ENCODE peak calls at places on chromosomes 11 and 22, in seven cellular contexts. One of them, this sample, is unnamed.

GRCh38 chr22:41288245-41288946 is 2.4 kb upstream of the RANGAP1 start:
- DNase-seq in head of caudate nucleus: no peak
- DNase-seq in stimulated activated naive CD4-positive, alpha-beta T cell: no peak
- DNase-seq in stimulated activated CD4-positive, alpha-beta T cell treated with anti-CD3 and anti-CD28 coated beads, Interleukin-2, amount 100 ng/mL, for 48 hours: no peak
- DNase-seq in substantia nigra: no peak
- DNase-seq in amygdala: no peak
- DNase-seq in activated T-cell treated with anti-CD3 and anti-CD28 coated beads, Interleukin-2, amount 50 U/mL, for 48 hours: no peak
- DNase-seq in this sample: no peak

GRCh38 chr11:44565746-44566558 is 489 bp downstream of the CD82 start:
- DNase-seq in head of caudate nucleus: no peak
- DNase-seq in stimulated activated naive CD4-positive, alpha-beta T cell: no peak
- DNase-seq in stimulated activated CD4-positive, alpha-beta T cell treated with anti-CD3 and anti-CD28 coated beads, Interleukin-2, amount 100 ng/mL, for 48 hours: no peak
- DNase-seq in substantia nigra: no peak
- DNase-seq in amygdala: no peak
- DNase-seq in activated T-cell treated with anti-CD3 and anti-CD28 coated beads, Interleukin-2, amount 50 U/mL, for 48 hours: peak; percentile 34
- DNase-seq in this sample: no peak

GRCh38 chr11:34629711-34630110 is 8.8 kb downstream of the EHF start:
- DNase-seq in head of caudate nucleus: no peak
- DNase-seq in stimulated activated naive CD4-positive, alpha-beta T cell: no peak
- DNase-seq in stimulated activated CD4-positive, alpha-beta T cell treated with anti-CD3 and anti-CD28 coated beads, Interleukin-2, amount 100 ng/mL, for 48 hours: no peak
- DNase-seq in substantia nigra: no peak
- DNase-seq in amygdala: no peak
- DNase-seq in activated T-cell treated with anti-CD3 and anti-CD28 coated beads, Interleukin-2, amount 50 U/mL, for 48 hours: no peak
- DNase-seq in this sample: no peak

GRCh38 chr11:69125861-69126260 is 29.9 kb upstream of the SMIM38 start:
- DNase-seq in head of caudate nucleus: no peak
- DNase-seq in stimulated activated naive CD4-positive, alpha-beta T cell: no peak
- DNase-seq in stimulated activated CD4-positive, alpha-beta T cell treated with anti-CD3 and anti-CD28 coated beads, Interleukin-2, amount 100 ng/mL, for 48 hours: no peak
- DNase-seq in substantia nigra: no peak
- DNase-seq in amygdala: no peak
- DNase-seq in activated T-cell treated with anti-CD3 and anti-CD28 coated beads, Interleukin-2, amount 50 U/mL, for 48 hours: no peak
- DNase-seq in this sample: no peak

GRCh38 chr22:25494774-25495173 is 69.7 kb upstream of the GRK3 start:
- DNase-seq in head of caudate nucleus: no peak
- DNase-seq in stimulated activated naive CD4-positive, alpha-beta T cell: no peak
- DNase-seq in stimulated activated CD4-positive, alpha-beta T cell treated with anti-CD3 and anti-CD28 coated beads, Interleukin-2, amount 100 ng/mL, for 48 hours: no peak
- DNase-seq in substantia nigra: no peak
- DNase-seq in amygdala: no peak
- DNase-seq in activated T-cell treated with anti-CD3 and anti-CD28 coated beads, Interleukin-2, amount 50 U/mL, for 48 hours: no peak
- DNase-seq in this sample: no peak

GRCh38 chr11:11612439-11612838 is 9.4 kb downstream of the GALNT18 start:
- DNase-seq in head of caudate nucleus: no peak
- DNase-seq in stimulated activated naive CD4-positive, alpha-beta T cell: no peak
- DNase-seq in stimulated activated CD4-positive, alpha-beta T cell treated with anti-CD3 and anti-CD28 coated beads, Interleukin-2, amount 100 ng/mL, for 48 hours: no peak
- DNase-seq in substantia nigra: no peak
- DNase-seq in amygdala: no peak
- DNase-seq in activated T-cell treated with anti-CD3 and anti-CD28 coated beads, Interleukin-2, amount 50 U/mL, for 48 hours: no peak
- DNase-seq in this sample: no peak

GRCh38 chr11:91984033-91984568 is 240.5 kb upstream of the FAT3 start:
- DNase-seq in head of caudate nucleus: no peak
- DNase-seq in stimulated activated naive CD4-positive, alpha-beta T cell: no peak
- DNase-seq in stimulated activated CD4-positive, alpha-beta T cell treated with anti-CD3 and anti-CD28 coated beads, Interleukin-2, amount 100 ng/mL, for 48 hours: no peak
- DNase-seq in substantia nigra: no peak
- DNase-seq in amygdala: no peak
- DNase-seq in activated T-cell treated with anti-CD3 and anti-CD28 coated beads, Interleukin-2, amount 50 U/mL, for 48 hours: no peak
- DNase-seq in this sample: no peak

GRCh38 chr11:83677730-83678129 is 391.6 kb upstream of the CCDC90B start:
- DNase-seq in head of caudate nucleus: no peak
- DNase-seq in stimulated activated naive CD4-positive, alpha-beta T cell: no peak
- DNase-seq in stimulated activated CD4-positive, alpha-beta T cell treated with anti-CD3 and anti-CD28 coated beads, Interleukin-2, amount 100 ng/mL, for 48 hours: no peak
- DNase-seq in substantia nigra: no peak
- DNase-seq in amygdala: no peak
- DNase-seq in activated T-cell treated with anti-CD3 and anti-CD28 coated beads, Interleukin-2, amount 50 U/mL, for 48 hours: no peak
- DNase-seq in this sample: no peak

GRCh38 chr22:46537221-46537945 is at the start of gene CELSR1:
- DNase-seq in head of caudate nucleus: no peak
- DNase-seq in stimulated activated naive CD4-positive, alpha-beta T cell: no peak
- DNase-seq in stimulated activated CD4-positive, alpha-beta T cell treated with anti-CD3 and anti-CD28 coated beads, Interleukin-2, amount 100 ng/mL, for 48 hours: no peak
- DNase-seq in substantia nigra: no peak
- DNase-seq in amygdala: no peak
- DNase-seq in activated T-cell treated with anti-CD3 and anti-CD28 coated beads, Interleukin-2, amount 50 U/mL, for 48 hours: peak; percentile 36
- DNase-seq in this sample: no peak

GRCh38 chr11:33692013-33692504 is 8.6 kb downstream of the C11orf91 start:
- DNase-seq in head of caudate nucleus: peak; percentile 86
- DNase-seq in stimulated activated naive CD4-positive, alpha-beta T cell: no peak
- DNase-seq in stimulated activated CD4-positive, alpha-beta T cell treated with anti-CD3 and anti-CD28 coated beads, Interleukin-2, amount 100 ng/mL, for 48 hours: no peak
- DNase-seq in substantia nigra: peak; percentile 64
- DNase-seq in amygdala: peak; percentile 65
- DNase-seq in activated T-cell treated with anti-CD3 and anti-CD28 coated beads, Interleukin-2, amount 50 U/mL, for 48 hours: no peak
- DNase-seq in this sample: peak; percentile 46

GRCh38 chr11:126821832-126822231 is 178.7 kb downstream of the KIRREL3 start:
- DNase-seq in head of caudate nucleus: no peak
- DNase-seq in stimulated activated naive CD4-positive, alpha-beta T cell: no peak
- DNase-seq in stimulated activated CD4-positive, alpha-beta T cell treated with anti-CD3 and anti-CD28 coated beads, Interleukin-2, amount 100 ng/mL, for 48 hours: no peak
- DNase-seq in substantia nigra: no peak
- DNase-seq in amygdala: no peak
- DNase-seq in activated T-cell treated with anti-CD3 and anti-CD28 coated beads, Interleukin-2, amount 50 U/mL, for 48 hours: no peak
- DNase-seq in this sample: no peak

GRCh38 chr11:126340960-126341709 is 14.4 kb upstream of the ST3GAL4 start:
- DNase-seq in head of caudate nucleus: no peak
- DNase-seq in stimulated activated naive CD4-positive, alpha-beta T cell: no peak
- DNase-seq in stimulated activated CD4-positive, alpha-beta T cell treated with anti-CD3 and anti-CD28 coated beads, Interleukin-2, amount 100 ng/mL, for 48 hours: no peak
- DNase-seq in substantia nigra: no peak
- DNase-seq in amygdala: no peak
- DNase-seq in activated T-cell treated with anti-CD3 and anti-CD28 coated beads, Interleukin-2, amount 50 U/mL, for 48 hours: no peak
- DNase-seq in this sample: no peak

GRCh38 chr22:49332691-49333090 is 495.0 kb downstream of the BRD1 start:
- DNase-seq in head of caudate nucleus: no peak
- DNase-seq in stimulated activated naive CD4-positive, alpha-beta T cell: no peak
- DNase-seq in stimulated activated CD4-positive, alpha-beta T cell treated with anti-CD3 and anti-CD28 coated beads, Interleukin-2, amount 100 ng/mL, for 48 hours: no peak
- DNase-seq in substantia nigra: no peak
- DNase-seq in amygdala: no peak
- DNase-seq in activated T-cell treated with anti-CD3 and anti-CD28 coated beads, Interleukin-2, amount 50 U/mL, for 48 hours: no peak
- DNase-seq in this sample: no peak

GRCh38 chr22:19494676-19495173 is 15.0 kb downstream of the CDC45 start:
- DNase-seq in head of caudate nucleus: no peak
- DNase-seq in stimulated activated naive CD4-positive, alpha-beta T cell: no peak
- DNase-seq in stimulated activated CD4-positive, alpha-beta T cell treated with anti-CD3 and anti-CD28 coated beads, Interleukin-2, amount 100 ng/mL, for 48 hours: no peak
- DNase-seq in substantia nigra: no peak
- DNase-seq in amygdala: no peak
- DNase-seq in activated T-cell treated with anti-CD3 and anti-CD28 coated beads, Interleukin-2, amount 50 U/mL, for 48 hours: no peak
- DNase-seq in this sample: no peak

GRCh38 chr11:84056696-84057095 is 770.5 kb upstream of the CCDC90B start:
- DNase-seq in head of caudate nucleus: no peak
- DNase-seq in stimulated activated naive CD4-positive, alpha-beta T cell: no peak
- DNase-seq in stimulated activated CD4-positive, alpha-beta T cell treated with anti-CD3 and anti-CD28 coated beads, Interleukin-2, amount 100 ng/mL, for 48 hours: no peak
- DNase-seq in substantia nigra: no peak
- DNase-seq in amygdala: no peak
- DNase-seq in activated T-cell treated with anti-CD3 and anti-CD28 coated beads, Interleukin-2, amount 50 U/mL, for 48 hours: no peak
- DNase-seq in this sample: no peak

GRCh38 chr11:2945757-2946287 is 16.6 kb upstream of the PHLDA2 start:
- DNase-seq in head of caudate nucleus: no peak
- DNase-seq in stimulated activated naive CD4-positive, alpha-beta T cell: no peak
- DNase-seq in stimulated activated CD4-positive, alpha-beta T cell treated with anti-CD3 and anti-CD28 coated beads, Interleukin-2, amount 100 ng/mL, for 48 hours: no peak
- DNase-seq in substantia nigra: no peak
- DNase-seq in amygdala: no peak
- DNase-seq in activated T-cell treated with anti-CD3 and anti-CD28 coated beads, Interleukin-2, amount 50 U/mL, for 48 hours: no peak
- DNase-seq in this sample: no peak

GRCh38 chr11:70348191-70348590 is 50.1 kb upstream of the CTTN start:
- DNase-seq in head of caudate nucleus: no peak
- DNase-seq in stimulated activated naive CD4-positive, alpha-beta T cell: no peak
- DNase-seq in stimulated activated CD4-positive, alpha-beta T cell treated with anti-CD3 and anti-CD28 coated beads, Interleukin-2, amount 100 ng/mL, for 48 hours: no peak
- DNase-seq in substantia nigra: no peak
- DNase-seq in amygdala: no peak
- DNase-seq in activated T-cell treated with anti-CD3 and anti-CD28 coated beads, Interleukin-2, amount 50 U/mL, for 48 hours: no peak
- DNase-seq in this sample: no peak

GRCh38 chr11:79062814-79063762 is 377.7 kb downstream of the TENM4 start:
- DNase-seq in head of caudate nucleus: no peak
- DNase-seq in stimulated activated naive CD4-positive, alpha-beta T cell: no peak
- DNase-seq in stimulated activated CD4-positive, alpha-beta T cell treated with anti-CD3 and anti-CD28 coated beads, Interleukin-2, amount 100 ng/mL, for 48 hours: no peak
- DNase-seq in substantia nigra: peak; percentile 16
- DNase-seq in amygdala: no peak
- DNase-seq in activated T-cell treated with anti-CD3 and anti-CD28 coated beads, Interleukin-2, amount 50 U/mL, for 48 hours: no peak
- DNase-seq in this sample: peak; percentile 53

This sample was measured in retina.